ENCODE peak calls at places on chromosomes 11 and 22, in eight cellular contexts. One of them, this sample, is unnamed.

GRCh38 chr22:30731658-30732057 is 37.0 kb downstream of the OSBP2 start:
- DNase-seq in GM23338: no peak
- DNase-seq in stomach: no peak
- DNase-seq in transverse colon: no peak
- DNase-seq in spleen: no peak
- DNase-seq in H1: no peak
- DNase-seq in breast epithelium: no peak
- DNase-seq in K562: no peak
- DNase-seq in this sample: no peak

GRCh38 chr11:25566298-25567200 is 765.4 kb upstream of the ANO3 start:
- DNase-seq in GM23338: no peak
- DNase-seq in stomach: no peak
- DNase-seq in transverse colon: no peak
- DNase-seq in spleen: no peak
- DNase-seq in H1: no peak
- DNase-seq in breast epithelium: no peak
- DNase-seq in K562: no peak
- DNase-seq in this sample: peak

GRCh38 chr11:126225266-126225665 is 13.7 kb downstream of the FAM118B start:
- DNase-seq in GM23338: no peak
- DNase-seq in stomach: no peak
- DNase-seq in transverse colon: no peak
- DNase-seq in spleen: no peak
- DNase-seq in H1: no peak
- DNase-seq in breast epithelium: no peak
- DNase-seq in K562: no peak
- DNase-seq in this sample: no peak

GRCh38 chr11:116199182-116199581 is 573.6 kb downstream of the BUD13 start:
- DNase-seq in GM23338: no peak
- DNase-seq in stomach: no peak
- DNase-seq in transverse colon: no peak
- DNase-seq in spleen: no peak
- DNase-seq in H1: no peak
- DNase-seq in breast epithelium: no peak
- DNase-seq in K562: no peak
- DNase-seq in this sample: no peak

GRCh38 chr22:39556970-39557811 is 13.4 kb upstream of the CACNA1I start:
- DNase-seq in GM23338: peak
- DNase-seq in stomach: no peak
- DNase-seq in transverse colon: no peak
- DNase-seq in spleen: no peak
- DNase-seq in H1: no peak
- DNase-seq in breast epithelium: no peak
- DNase-seq in K562: peak
- DNase-seq in this sample: no peak

GRCh38 chr11:23976776-23977380 is 520.0 kb upstream of the LUZP2 start:
- DNase-seq in GM23338: no peak
- DNase-seq in stomach: no peak
- DNase-seq in transverse colon: no peak
- DNase-seq in spleen: no peak
- DNase-seq in H1: no peak
- DNase-seq in breast epithelium: no peak
- DNase-seq in K562: no peak
- DNase-seq in this sample: no peak

GRCh38 chr11:47317078-47317828 is 35.2 kb downstream of the MYBPC3 start:
- DNase-seq in GM23338: no peak
- DNase-seq in stomach: no peak
- DNase-seq in transverse colon: no peak
- DNase-seq in spleen: no peak
- DNase-seq in H1: no peak
- DNase-seq in breast epithelium: no peak
- DNase-seq in K562: no peak
- DNase-seq in this sample: no peak

GRCh38 chr11:66367561-66368312 is 3.8 kb downstream of the SLC29A2 start:
- DNase-seq in GM23338: no peak
- DNase-seq in stomach: no peak
- DNase-seq in transverse colon: no peak
- DNase-seq in spleen: peak
- DNase-seq in H1: no peak
- DNase-seq in breast epithelium: no peak
- DNase-seq in K562: no peak
- DNase-seq in this sample: no peak

GRCh38 chr11:1863352-1864215 is 10.7 kb downstream of the LSP1 start:
- DNase-seq in GM23338: peak
- DNase-seq in stomach: peak
- DNase-seq in transverse colon: peak
- DNase-seq in spleen: peak
- DNase-seq in H1: no peak
- DNase-seq in breast epithelium: peak
- DNase-seq in K562: peak
- DNase-seq in this sample: peak

GRCh38 chr22:30481711-30482110 is 9.9 kb upstream of the SEC14L3 start:
- DNase-seq in GM23338: no peak
- DNase-seq in stomach: no peak
- DNase-seq in transverse colon: no peak
- DNase-seq in spleen: no peak
- DNase-seq in H1: no peak
- DNase-seq in breast epithelium: no peak
- DNase-seq in K562: no peak
- DNase-seq in this sample: no peak

DNA sequence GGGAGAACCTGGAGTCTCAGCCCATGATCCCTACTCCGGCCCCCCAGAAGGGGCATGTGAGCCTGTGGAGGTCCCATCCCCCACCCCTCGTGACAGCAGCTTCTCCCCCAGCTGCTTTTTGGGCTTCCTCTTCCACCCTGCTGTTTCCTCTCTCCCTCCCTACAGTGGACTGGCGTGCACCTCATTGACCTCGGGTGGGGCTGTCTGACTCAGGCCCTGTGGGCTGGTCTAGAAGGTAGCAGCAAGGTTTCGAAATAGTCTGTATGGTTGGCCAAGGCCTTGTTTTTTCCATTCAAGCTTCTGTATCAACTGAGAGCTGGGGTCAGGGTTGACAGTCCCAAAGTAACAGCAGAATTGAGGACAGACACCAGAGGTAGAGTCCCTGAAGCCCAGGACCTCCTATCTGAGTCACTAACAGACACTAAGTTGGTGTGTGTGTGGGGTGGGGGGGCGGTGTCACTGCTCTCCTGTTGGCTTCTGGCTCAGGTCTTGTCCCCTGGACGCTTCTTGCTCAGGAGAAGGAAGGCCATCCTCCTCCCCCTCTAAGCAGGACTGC is 7.7 kb downstream of the SLC37A2 start:
- DNase-seq in GM23338: no peak
- DNase-seq in stomach: peak
- DNase-seq in transverse colon: peak
- DNase-seq in spleen: peak
- DNase-seq in H1: no peak
- DNase-seq in breast epithelium: no peak
- DNase-seq in K562: peak
- DNase-seq in this sample: peak
- TF ChIP-seq POLR2AphosphoS5 in GM23338: no peak
- TF ChIP-seq POLR2AphosphoS5 in stomach: no peak
- TF ChIP-seq POLR2AphosphoS5 in transverse colon: no peak
- TF ChIP-seq POLR2AphosphoS5 in spleen: peak
- TF ChIP-seq POLR2AphosphoS5 in H1: no peak
- TF ChIP-seq POLR2AphosphoS5 in breast epithelium: peak
- TF ChIP-seq POLR2AphosphoS5 in K562: no peak
- TF ChIP-seq POLR2AphosphoS5 in this sample: peak

GRCh38 chr11:6389921-6390717 is at the start of gene SMPD1:
- DNase-seq in GM23338: peak
- DNase-seq in stomach: peak
- DNase-seq in transverse colon: peak
- DNase-seq in spleen: peak
- DNase-seq in H1: peak
- DNase-seq in breast epithelium: peak
- DNase-seq in K562: peak
- DNase-seq in this sample: peak
- TF ChIP-seq POLR2AphosphoS5 in GM23338: no peak
- TF ChIP-seq POLR2AphosphoS5 in stomach: peak
- TF ChIP-seq POLR2AphosphoS5 in transverse colon: peak
- TF ChIP-seq POLR2AphosphoS5 in spleen: peak
- TF ChIP-seq POLR2AphosphoS5 in H1: no peak
- TF ChIP-seq POLR2AphosphoS5 in breast epithelium: peak
- TF ChIP-seq POLR2AphosphoS5 in K562: peak
- TF ChIP-seq POLR2AphosphoS5 in this sample: peak

GRCh38 chr11:44590769-44591168 is 25.3 kb downstream of the CD82 start:
- DNase-seq in GM23338: no peak
- DNase-seq in stomach: no peak
- DNase-seq in transverse colon: no peak
- DNase-seq in spleen: no peak
- DNase-seq in H1: no peak
- DNase-seq in breast epithelium: no peak
- DNase-seq in K562: no peak
- DNase-seq in this sample: no peak

GRCh38 chr11:44593194-44593593 is 27.7 kb downstream of the CD82 start:
- DNase-seq in GM23338: no peak
- DNase-seq in stomach: no peak
- DNase-seq in transverse colon: no peak
- DNase-seq in spleen: no peak
- DNase-seq in H1: no peak
- DNase-seq in breast epithelium: no peak
- DNase-seq in K562: no peak
- DNase-seq in this sample: peak

GRCh38 chr11:44585421-44585820 is 20.0 kb downstream of the CD82 start:
- DNase-seq in GM23338: no peak
- DNase-seq in stomach: no peak
- DNase-seq in transverse colon: no peak
- DNase-seq in spleen: no peak
- DNase-seq in H1: no peak
- DNase-seq in breast epithelium: no peak
- DNase-seq in K562: no peak
- DNase-seq in this sample: no peak

GRCh38 chr11:44592125-44592643 is 26.7 kb downstream of the CD82 start:
- DNase-seq in GM23338: no peak
- DNase-seq in stomach: no peak
- DNase-seq in transverse colon: peak
- DNase-seq in spleen: no peak
- DNase-seq in H1: no peak
- DNase-seq in breast epithelium: no peak
- DNase-seq in K562: no peak
- DNase-seq in this sample: peak

DNA sequence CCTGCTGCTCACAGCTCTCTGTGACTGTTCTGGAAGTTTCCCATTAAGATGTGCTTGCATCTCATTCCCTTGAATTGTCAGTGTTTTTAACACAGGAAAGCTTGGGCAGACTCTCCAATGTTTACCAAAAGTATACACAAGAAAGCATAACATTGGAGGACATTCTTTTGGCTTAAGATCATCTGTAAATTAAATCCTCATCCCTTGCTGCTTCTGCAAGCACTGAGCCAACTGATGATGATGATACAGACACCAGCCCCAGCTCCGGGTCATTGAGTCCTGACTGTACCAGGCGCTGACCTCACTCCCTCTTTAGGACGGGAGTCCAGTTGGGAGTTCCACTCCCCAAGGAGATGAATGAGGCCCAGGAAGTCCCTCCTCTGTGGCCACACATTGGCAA is 23.8 kb downstream of the CD82 start:
- DNase-seq in GM23338: no peak
- DNase-seq in stomach: no peak
- DNase-seq in transverse colon: no peak
- DNase-seq in spleen: no peak
- DNase-seq in H1: no peak
- DNase-seq in breast epithelium: no peak
- DNase-seq in K562: no peak
- DNase-seq in this sample: peak
- TF ChIP-seq POLR2AphosphoS5 in GM23338: no peak
- TF ChIP-seq POLR2AphosphoS5 in stomach: no peak
- TF ChIP-seq POLR2AphosphoS5 in transverse colon: peak
- TF ChIP-seq POLR2AphosphoS5 in spleen: no peak
- TF ChIP-seq POLR2AphosphoS5 in H1: no peak
- TF ChIP-seq POLR2AphosphoS5 in breast epithelium: no peak
- TF ChIP-seq POLR2AphosphoS5 in K562: no peak
- TF ChIP-seq POLR2AphosphoS5 in this sample: peak

GRCh38 chr22:42072606-42073330 is 1.3 kb upstream of the PHETA2 start:
- DNase-seq in GM23338: no peak
- DNase-seq in stomach: no peak
- DNase-seq in transverse colon: no peak
- DNase-seq in spleen: peak
- DNase-seq in H1: no peak
- DNase-seq in breast epithelium: no peak
- DNase-seq in K562: peak
- DNase-seq in this sample: no peak

GRCh38 chr22:42073568-42074152 is 388 bp upstream of the PHETA2 start:
- DNase-seq in GM23338: no peak
- DNase-seq in stomach: no peak
- DNase-seq in transverse colon: no peak
- DNase-seq in spleen: peak
- DNase-seq in H1: no peak
- DNase-seq in breast epithelium: no peak
- DNase-seq in K562: no peak
- DNase-seq in this sample: no peak

GRCh38 chr22:42068351-42068730 is 2.3 kb downstream of the NAGA start:
- DNase-seq in GM23338: no peak
- DNase-seq in stomach: no peak
- DNase-seq in transverse colon: no peak
- DNase-seq in spleen: peak
- DNase-seq in H1: no peak
- DNase-seq in breast epithelium: no peak
- DNase-seq in K562: no peak
- DNase-seq in this sample: no peak

GRCh38 chr22:42069801-42070516 is 653 bp downstream of the NAGA start:
- DNase-seq in GM23338: no peak
- DNase-seq in stomach: no peak
- DNase-seq in transverse colon: no peak
- DNase-seq in spleen: peak
- DNase-seq in H1: no peak
- DNase-seq in breast epithelium: no peak
- DNase-seq in K562: peak
- DNase-seq in this sample: no peak

DNA sequence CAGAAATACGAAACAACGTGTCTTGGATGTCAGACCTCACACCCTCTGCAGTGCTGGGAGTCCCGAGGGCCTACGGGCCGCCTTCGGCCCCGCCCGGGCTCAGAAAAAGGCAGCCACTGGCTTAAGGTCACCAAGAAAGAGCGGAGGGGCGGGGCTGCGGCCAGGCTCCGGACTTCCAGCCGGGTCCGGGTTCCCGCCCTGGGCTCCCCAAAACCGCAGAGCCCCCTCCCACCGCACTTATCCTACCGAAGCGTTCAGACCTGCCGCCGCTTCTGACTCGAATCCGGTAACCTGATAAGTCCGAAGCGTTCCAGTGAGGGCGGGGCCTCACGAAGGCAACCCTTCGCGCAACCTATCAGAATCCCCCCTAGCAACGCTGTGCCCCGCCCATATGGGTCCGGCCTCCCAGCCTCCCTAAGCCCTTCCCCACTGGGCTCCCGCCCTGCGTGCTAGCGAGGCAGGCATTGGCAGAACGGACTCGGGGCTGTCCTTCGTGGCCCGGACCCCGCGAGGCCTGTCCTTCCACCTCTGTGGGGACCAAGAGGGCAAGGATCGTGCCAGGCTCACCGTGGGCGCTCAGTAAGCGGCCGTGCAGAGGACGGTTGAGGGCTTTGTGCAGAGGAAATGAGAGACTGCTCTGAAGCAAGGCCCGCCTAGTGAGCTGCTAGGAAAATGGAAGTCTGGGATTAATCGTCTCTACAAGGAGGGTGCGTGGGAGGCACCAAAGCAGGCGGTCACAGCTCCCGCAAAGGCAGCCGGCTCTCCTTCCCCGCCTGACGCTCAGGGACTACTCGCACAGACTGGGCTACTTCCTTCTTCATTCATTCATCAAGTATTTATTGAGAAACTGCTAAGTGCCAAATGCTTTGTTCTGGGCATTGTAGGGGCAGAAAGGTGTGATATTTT is at the start of gene NAGA:
- DNase-seq in GM23338: peak
- DNase-seq in stomach: peak
- DNase-seq in transverse colon: peak
- DNase-seq in spleen: peak
- DNase-seq in H1: peak
- DNase-seq in breast epithelium: peak
- DNase-seq in K562: peak
- DNase-seq in this sample: peak
- TF ChIP-seq POLR2AphosphoS5 in GM23338: peak
- TF ChIP-seq POLR2AphosphoS5 in stomach: peak
- TF ChIP-seq POLR2AphosphoS5 in transverse colon: peak
- TF ChIP-seq POLR2AphosphoS5 in spleen: peak
- TF ChIP-seq POLR2AphosphoS5 in H1: peak
- TF ChIP-seq POLR2AphosphoS5 in breast epithelium: peak
- TF ChIP-seq POLR2AphosphoS5 in K562: no peak
- TF ChIP-seq POLR2AphosphoS5 in this sample: peak

This sample was measured in sigmoid colon.